ENCODE peak calls at places on chromosomes 5 and 9, in four cellular contexts. Q, V, F and S are unnamed samples. For H3K9me3, the result is how much of the 10 kb centered on the place peaks cover.

GRCh38 chr5:161009817-161010216 is 157.8 kb upstream of the ATP10B start:
- DNase-seq in Q (no peak), V (no peak), F (no peak), S (no peak)

GRCh38 chr9:99178912-99179872 is 42.5 kb downstream of the ALG2 start:
- DNase-seq in Q (no peak), V (no peak), F (no peak), S (no peak)

GRCh38 chr5:115599924-115600323 is 2.4 kb downstream of the TICAM2 start:
- DNase-seq in Q (no peak), V (no peak), F (peak), S (no peak)

GRCh38 chr5:57171818-57172465 is 1.9 kb upstream of the GPBP1 start:
- DNase-seq in Q (peak), V (no peak), F (peak), S (peak)

GRCh38 chr9:87824216-87824875 is 58.3 kb upstream of the SPATA31E1 start:
- DNase-seq in Q (no peak), V (no peak), F (no peak), S (no peak)

GRCh38 chr5:172071244-172071875 is 64.9 kb upstream of the FBXW11 start:
- DNase-seq in Q (no peak), V (no peak), F (no peak), S (no peak)

GRCh38 chr9:98080346-98080745 is 23.8 kb downstream of the NANS start:
- DNase-seq in Q (no peak), V (no peak), F (peak), S (no peak)

GRCh38 chr5:2132497-2132847 is 249.7 kb upstream of the IRX4 start:
- DNase-seq in Q (no peak), V (no peak), F (no peak), S (no peak)

GRCh38 chr5:54673523-54674225 is 156.1 kb downstream of the SNX18 start:
- DNase-seq in Q (no peak), V (peak), F (peak), S (no peak)

DNA sequence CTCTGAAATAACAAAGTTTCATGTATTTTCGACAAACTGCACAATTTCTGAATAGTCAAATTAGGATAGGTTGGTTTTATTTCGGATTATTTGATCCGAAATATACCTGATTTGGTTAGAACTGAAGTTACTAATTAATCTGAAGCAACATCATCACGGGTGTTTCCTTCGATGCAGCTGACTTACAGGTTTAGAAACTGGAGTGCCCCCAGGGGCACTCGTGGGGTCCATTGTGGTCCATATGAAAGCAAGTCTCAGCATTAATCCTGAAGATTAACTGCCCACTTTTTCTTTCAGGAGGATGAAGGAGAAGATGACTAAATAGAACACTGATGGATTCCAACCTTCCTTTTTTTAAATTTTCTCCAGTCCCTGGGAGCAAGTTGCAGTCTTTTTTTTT is 5.3 kb downstream of the SET start:
- DNase-seq in Q (no peak), V (no peak), F (no peak), S (no peak)
- H3K4me3 ChIP-seq in Q (no peak), V (no peak), F (no peak), S (no peak)

DNA sequence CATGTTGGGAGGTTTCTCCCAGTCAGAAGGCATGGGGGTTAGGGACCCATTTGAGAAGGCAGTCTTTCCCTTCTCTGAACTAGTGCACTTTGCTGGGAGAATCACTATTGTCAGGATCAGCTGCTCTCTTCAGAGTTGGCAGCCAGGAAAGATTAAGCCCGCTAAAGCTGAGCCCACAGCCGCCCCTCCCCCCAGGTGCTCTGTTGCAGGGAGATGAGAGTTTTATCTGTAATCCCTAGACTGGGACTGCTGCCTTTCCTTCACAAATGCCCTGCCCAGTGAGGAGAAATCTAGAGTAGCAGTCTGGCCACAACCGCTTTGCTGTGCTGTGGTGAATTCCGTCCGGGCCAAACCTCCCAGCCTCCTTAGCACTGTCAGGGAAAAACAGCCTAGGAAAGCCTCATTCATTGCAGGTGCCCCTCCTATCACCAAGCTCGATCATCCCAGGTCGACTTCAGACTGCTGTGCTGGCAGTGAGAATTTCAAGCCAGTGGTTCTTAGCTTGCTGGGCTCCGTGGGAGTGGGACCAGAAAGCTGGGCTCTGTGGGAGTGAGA is 69.8 kb downstream of the CNTLN start:
- DNase-seq in Q (no peak), V (no peak), F (no peak), S (no peak)
- H3K9me3 ChIP-seq in Q (under half), V (under half), F (under half), S (under half)

GRCh38 chr5:140881889-140882590 is at the start of gene PCDHA13:
- DNase-seq in Q (no peak), V (no peak), F (no peak), S (no peak)
- H3K4me3 ChIP-seq in Q (no peak), V (no peak), F (no peak), S (no peak)

DNA sequence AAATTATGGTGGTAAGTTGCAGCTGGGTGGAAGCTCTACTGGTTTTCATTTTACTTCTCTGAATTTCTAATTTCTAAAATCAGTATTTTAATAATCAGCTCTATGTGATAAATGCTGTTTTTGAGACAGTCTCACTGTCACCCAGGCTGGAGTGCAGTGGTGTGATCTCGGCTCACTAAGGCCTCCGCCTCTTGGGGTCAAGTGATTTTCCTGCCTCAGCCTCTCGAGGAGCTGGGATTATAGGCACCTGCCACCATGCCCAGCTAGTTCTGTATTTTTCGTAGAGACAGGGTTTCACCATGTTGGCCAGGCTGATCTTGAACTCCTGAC is 1.5 kb upstream of the RALGDS start:
- DNase-seq in Q (no peak), V (no peak), F (no peak), S (no peak)
- H3K9me3 ChIP-seq in Q (under half), V (under half), F (under half), S (under half)